ENCODE peak calls at places on chromosomes 16 and 17, in nine cellular contexts. F is GM12878, W is body of pancreas, O is ovary, K is right lobe of liver, B is tibial nerve, C is gastrocnemius medialis, D is hepatocyte, M is breast epithelium. Z is an unnamed sample. For H3K4me1, the result is how much of the 10 kb centered on the place peaks cover.

GRCh38 chr17:45043268-45043681 is 8.2 kb downstream of the DCAKD start:
- DNase-seq in F (no peak), W (no peak), O (no peak), K (no peak), B (no peak), C (no peak), D (no peak), M (peak), Z (peak)

GRCh38 chr17:60559995-60560859 is 34.2 kb upstream of the APPBP2 start:
- DNase-seq in F (no peak), W (no peak), O (no peak), K (peak), B (no peak), C (no peak), D (no peak), M (no peak), Z (no peak)

GRCh38 chr16:71542377-71542776 is 16.2 kb downstream of the CHST4 start:
- DNase-seq in F (no peak), W (peak), O (no peak), K (peak), B (peak), C (no peak), D (peak), M (no peak), Z (peak)

GRCh38 chr16:64933890-64934289 is 188.0 kb downstream of the CDH11 start:
- DNase-seq in F (no peak), W (no peak), O (no peak), K (no peak), B (no peak), C (no peak), D (no peak), M (no peak), Z (no peak)

GRCh38 chr17:17669081-17669850 is 12.0 kb upstream of the RAI1 start:
- DNase-seq in F (no peak), W (no peak), O (no peak), K (no peak), B (no peak), C (no peak), D (no peak), M (no peak), Z (no peak)

GRCh38 chr16:53915452-53916160 is 211.7 kb downstream of the FTO start:
- DNase-seq in F (no peak), W (no peak), O (no peak), K (no peak), B (no peak), C (no peak), D (no peak), M (no peak), Z (peak)

GRCh38 chr16:57315401-57315800 is 30.9 kb upstream of the PLLP start:
- DNase-seq in F (no peak), W (no peak), O (no peak), K (no peak), B (no peak), C (no peak), D (no peak), M (no peak), Z (no peak)

GRCh38 chr17:71628306-71628705 is 492.5 kb upstream of the SOX9 start:
- DNase-seq in F (no peak), W (no peak), O (no peak), K (no peak), B (no peak), C (no peak), D (no peak), M (no peak), Z (no peak)

GRCh38 chr17:14428640-14429029 is 127.8 kb downstream of the HS3ST3B1 start:
- DNase-seq in F (no peak), W (no peak), O (no peak), K (no peak), B (no peak), C (no peak), D (no peak), M (no peak), Z (no peak)

GRCh38 chr16:89759742-89760366 is 38.5 kb downstream of the ZNF276 start:
- DNase-seq in F (no peak), W (no peak), O (no peak), K (no peak), B (no peak), C (no peak), D (no peak), M (no peak), Z (no peak)

GRCh38 chr16:88678224-88678979 is 7.9 kb downstream of the SNAI3 start:
- DNase-seq in F (no peak), W (no peak), O (no peak), K (no peak), B (no peak), C (no peak), D (no peak), M (no peak), Z (no peak)

GRCh38 chr17:64357191-64357981 is 33.3 kb downstream of the PECAM1 start:
- DNase-seq in F (no peak), W (peak), O (peak), K (no peak), B (peak), C (peak), D (no peak), M (no peak), Z (no peak)

GRCh38 chr17:66549731-66550207 is 247.4 kb downstream of the PRKCA start:
- DNase-seq in F (no peak), W (no peak), O (no peak), K (no peak), B (no peak), C (no peak), D (no peak), M (no peak), Z (no peak)

GRCh38 chr17:29390856-29391631 is 881 bp downstream of the TAOK1 start:
- DNase-seq in F (no peak), W (no peak), O (no peak), K (peak), B (peak), C (peak), D (peak), M (no peak), Z (peak)

GRCh38 chr17:31566992-31567373 is 175.5 kb downstream of the RAB11FIP4 start:
- DNase-seq in F (no peak), W (no peak), O (no peak), K (no peak), B (no peak), C (no peak), D (no peak), M (no peak), Z (no peak)

GRCh38 chr17:17180141-17180603 is 26.0 kb downstream of the PLD6 start:
- DNase-seq in F (no peak), W (no peak), O (no peak), K (no peak), B (no peak), C (peak), D (no peak), M (peak), Z (no peak)

GRCh38 chr17:7922499-7923289 is 6.6 kb upstream of the RNF227 start:
- DNase-seq in F (no peak), W (peak), O (peak), K (peak), B (peak), C (peak), D (peak), M (peak), Z (peak)

GRCh38 chr17:6100146-6100545 is 30.0 kb downstream of the WSCD1 start:
- DNase-seq in F (no peak), W (no peak), O (no peak), K (no peak), B (no peak), C (peak), D (no peak), M (no peak), Z (no peak)

GRCh38 chr16:51723016-51723724 is 572.1 kb upstream of the SALL1 start:
- DNase-seq in F (no peak), W (no peak), O (no peak), K (no peak), B (no peak), C (no peak), D (no peak), M (no peak), Z (no peak)

GRCh38 chr17:67200727-67201301 is 44.2 kb downstream of the HELZ start:
- DNase-seq in F (no peak), W (no peak), O (no peak), K (no peak), B (no peak), C (no peak), D (no peak), M (no peak), Z (no peak)

GRCh38 chr17:50479522-50480141 is 972 bp downstream of the RSAD1 start:
- DNase-seq in F (peak), W (peak), O (peak), K (peak), B (peak), C (peak), D (peak), M (peak), Z (peak)

GRCh38 chr17:77487677-77488530 is 347.1 kb downstream of the SEC14L1 start:
- DNase-seq in F (no peak), W (no peak), O (no peak), K (peak), B (no peak), C (no peak), D (no peak), M (no peak), Z (no peak)

GRCh38 chr17:31319253-31319661 is 2.2 kb downstream of the EVI2A start:
- DNase-seq in F (peak), W (no peak), O (no peak), K (no peak), B (no peak), C (no peak), D (no peak), M (no peak), Z (no peak)

GRCh38 chr17:78589885-78590284 is 12.7 kb upstream of the DNAH17 start:
- DNase-seq in F (no peak), W (no peak), O (no peak), K (no peak), B (no peak), C (no peak), D (no peak), M (no peak), Z (no peak)

GRCh38 chr17:7884581-7885356 is 3.8 kb upstream of the CHD3 start:
- DNase-seq in F (no peak), W (peak), O (peak), K (no peak), B (no peak), C (no peak), D (peak), M (no peak), Z (peak)

DNA sequence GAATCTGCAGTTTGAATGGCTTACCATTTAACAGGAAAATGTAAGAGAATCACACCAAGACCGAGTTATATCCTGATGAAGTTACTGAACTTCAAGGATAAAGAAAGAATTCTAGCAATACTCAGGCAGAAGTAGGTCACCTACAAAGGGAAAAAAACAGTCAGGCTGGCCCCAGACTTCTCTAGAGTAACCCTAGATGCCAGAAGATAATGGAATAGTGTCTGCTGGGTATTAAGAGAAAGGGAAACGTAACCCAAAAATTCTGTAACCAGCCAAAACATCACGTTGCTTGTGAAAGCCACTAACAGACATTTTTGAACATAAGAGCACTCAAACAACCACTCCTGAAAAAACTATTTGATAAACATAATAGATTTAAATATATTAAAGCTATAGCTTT is 31.3 kb downstream of the UBE2G1 start:
- DNase-seq in F (no peak), W (no peak), O (no peak), K (no peak), B (no peak), C (no peak), D (no peak), M (no peak), Z (no peak)
- H3K4me1 ChIP-seq in F (under half), W (under half), O (under half), K (under half), B (under half), C (half or more), D (under half), M (under half), Z (under half)

DNA sequence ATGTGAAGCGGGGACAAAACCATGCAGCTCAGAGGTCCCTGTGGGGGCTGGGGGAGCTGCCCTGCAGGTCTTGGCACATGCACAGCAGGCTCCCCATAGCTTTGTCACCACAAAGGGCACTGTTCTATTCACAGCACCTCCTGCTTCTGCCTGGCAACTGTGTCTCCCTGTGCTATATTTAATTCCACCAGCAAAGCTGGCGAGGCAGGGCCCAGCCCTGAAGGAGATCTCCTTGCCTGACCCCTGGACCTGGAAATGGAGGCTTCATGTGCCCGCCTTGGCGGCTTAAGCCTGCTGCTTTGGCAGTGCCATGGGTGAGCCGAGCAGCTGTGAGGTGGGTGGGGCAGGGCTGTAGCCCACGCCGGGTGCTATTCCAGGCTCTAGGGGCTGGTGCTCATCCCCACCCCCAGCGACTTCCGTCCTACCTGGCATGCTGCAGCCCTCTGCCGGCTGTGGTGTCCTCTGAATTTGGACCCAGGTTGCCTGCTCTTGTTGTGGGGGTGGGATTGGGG is 6.8 kb downstream of the LDHD start:
- DNase-seq in F (no peak), W (peak), O (peak), K (peak), B (no peak), C (peak), D (no peak), M (no peak), Z (no peak)
- H3K4me1 ChIP-seq in F (under half), W (under half), O (under half), K (under half), B (half or more), C (half or more), D (under half), M (under half), Z (under half)

DNA sequence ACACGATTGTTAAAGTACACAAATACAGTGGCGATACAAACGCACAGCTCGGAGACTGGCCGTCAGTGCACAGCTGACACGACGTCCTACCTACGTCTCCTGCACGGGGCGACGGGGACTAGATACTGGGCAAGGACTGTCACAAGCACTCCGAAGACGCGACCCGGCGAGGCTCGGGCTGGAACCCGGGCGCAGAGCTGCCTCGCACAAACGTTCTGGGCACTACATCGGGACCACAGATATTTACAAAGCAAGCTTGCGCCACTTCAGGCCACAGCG is 13.8 kb downstream of the SLC16A3 start:
- DNase-seq in F (no peak), W (no peak), O (no peak), K (no peak), B (no peak), C (peak), D (no peak), M (no peak), Z (no peak)
- H3K4me1 ChIP-seq in F (under half), W (half or more), O (half or more), K (under half), B (half or more), C (half or more), D (under half), M (half or more), Z (half or more)

GRCh38 chr17:49204521-49204920 is 5.9 kb downstream of the GNGT2 start:
- DNase-seq in F (no peak), W (no peak), O (no peak), K (no peak), B (no peak), C (no peak), D (no peak), M (no peak), Z (no peak)

GRCh38 chr17:49213803-49214202 is 3.3 kb downstream of the ABI3 start:
- DNase-seq in F (no peak), W (no peak), O (no peak), K (no peak), B (no peak), C (no peak), D (no peak), M (no peak), Z (no peak)

GRCh38 chr17:49210158-49211029 is at the start of the genes ABI3 and GNGT2:
- DNase-seq in F (peak), W (peak), O (peak), K (peak), B (no peak), C (no peak), D (peak), M (no peak), Z (no peak)

GRCh38 chr17:49213399-49213798 is 2.9 kb downstream of the ABI3 start:
- DNase-seq in F (no peak), W (no peak), O (no peak), K (no peak), B (no peak), C (no peak), D (no peak), M (no peak), Z (no peak)

DNA sequence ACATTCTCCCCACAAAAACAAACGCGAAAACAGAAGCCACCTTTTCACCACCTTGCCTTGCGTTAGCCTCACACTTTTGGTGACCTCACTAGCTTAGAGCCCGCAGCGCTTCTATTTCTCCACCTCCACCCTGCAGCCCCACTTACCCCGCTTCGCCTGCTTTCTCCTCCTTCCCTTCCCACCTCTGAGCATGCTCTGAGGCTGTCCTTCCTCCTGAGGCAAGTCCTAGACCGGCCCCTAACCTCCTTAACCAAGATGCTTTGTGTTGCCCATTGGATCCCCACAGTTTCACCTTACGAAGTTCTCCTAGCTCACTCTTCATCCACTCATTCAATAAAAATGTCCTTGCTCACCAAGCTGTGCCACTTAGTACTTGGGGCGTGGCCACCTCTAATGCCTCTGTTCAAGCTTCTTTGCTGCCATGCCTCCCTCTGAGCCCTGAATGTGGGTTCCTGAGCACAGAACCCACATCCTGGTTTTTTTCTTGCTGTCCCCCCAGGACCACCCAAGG is 1.3 kb downstream of the GNGT2 start:
- DNase-seq in F (no peak), W (no peak), O (no peak), K (no peak), B (no peak), C (no peak), D (no peak), M (no peak), Z (no peak)
- H3K4me1 ChIP-seq in F (under half), W (under half), O (under half), K (under half), B (under half), C (under half), D (under half), M (under half), Z (under half)

DNA sequence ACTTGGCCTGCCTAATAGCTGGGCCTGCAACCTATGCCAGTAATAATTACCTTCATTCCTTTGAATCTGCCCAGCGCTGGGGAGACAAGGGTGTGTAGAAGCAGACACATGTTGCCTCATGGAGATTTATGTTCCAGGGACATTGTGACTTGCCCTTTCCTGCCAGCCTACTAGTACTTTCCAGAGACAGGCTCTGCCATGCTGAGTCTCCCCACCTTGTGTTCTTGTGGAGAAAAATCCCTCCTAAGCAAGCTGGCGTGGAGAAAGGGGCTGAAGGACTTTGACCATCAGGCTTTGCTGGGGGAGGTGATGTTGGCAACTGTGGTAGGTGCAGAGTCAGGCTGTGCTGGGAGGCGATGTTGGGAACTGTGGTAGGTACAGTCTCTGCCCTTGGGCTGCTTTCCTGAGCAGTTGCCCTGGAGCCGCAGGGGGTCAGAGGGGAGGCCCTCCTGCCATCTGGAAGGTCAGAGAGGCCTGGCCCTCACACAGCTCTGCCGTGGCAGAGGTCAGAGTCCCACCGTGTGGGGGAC is 4.0 kb downstream of the KSR1 start:
- DNase-seq in F (no peak), W (peak), O (no peak), K (peak), B (no peak), C (no peak), D (peak), M (no peak), Z (no peak)
- H3K4me1 ChIP-seq in F (under half), W (half or more), O (under half), K (under half), B (half or more), C (under half), D (under half), M (under half), Z (under half)

Z was measured in testis.